ENCODE peak calls at places on chromosomes 11 and 22, in four cellular contexts. K, T, N and X are unnamed samples.

GRCh38 chr11:31680770-31681169 is 130.4 kb downstream of the PAX6 start:
- DNase-seq in K (no peak), T (no peak), N (no peak), X (no peak)

GRCh38 chr22:37659066-37659896 is 758 bp downstream of the PDXP start:
- DNase-seq in T (peak), N (no peak), K (no peak), X (no peak)

GRCh38 chr11:86292912-86293606 is 9.0 kb upstream of the HIKESHI start:
- DNase-seq in T (peak), N (no peak), K (no peak), X (peak)

GRCh38 chr11:46895821-46896220 is 22.5 kb downstream of the LRP4 start:
- DNase-seq in N (no peak), T (no peak), K (peak), X (no peak)

GRCh38 chr22:47168900-47169800 is 406.7 kb downstream of the TBC1D22A start:
- DNase-seq in T (peak), K (peak), N (peak), X (no peak)

GRCh38 chr11:63839508-63840355 is 822 bp downstream of the MARK2 start:
- DNase-seq in N (no peak), T (peak), K (no peak), X (no peak)

GRCh38 chr22:40218152-40218551 is 40.4 kb downstream of the TNRC6B start:
- DNase-seq in T (no peak), K (no peak), N (no peak), X (no peak)

GRCh38 chr11:78414321-78415051 is 3.1 kb downstream of the GAB2 start:
- DNase-seq in N (peak), K (no peak), T (no peak), X (no peak)